ENCODE peak calls at places on chromosome 16, in six cellular contexts. D is upper lobe of right lung, M is kidney epithelial cell, N is cardiac muscle cell, B is astrocyte of the cerebellum, F is IMR-90. X is an unnamed sample.

GRCh38 chr16:88365244-88365865 is 17.4 kb upstream of the ZNF469 start:
- DNase-seq in N (no peak), B (no peak), F (no peak), D (no peak), M (no peak), X (no peak)

GRCh38 chr16:81448154-81449131 is 3.8 kb downstream of the CMIP start:
- DNase-seq in F (no peak), M (no peak), D (no peak), B (no peak), N (peak), X (no peak)

GRCh38 chr16:48574766-48575165 is 35.2 kb downstream of the N4BP1 start:
- DNase-seq in F (no peak), N (no peak), M (no peak), D (no peak), B (no peak), X (no peak)

GRCh38 chr16:11342021-11342855 is 3.0 kb upstream of the RMI2 start:
- DNase-seq in M (no peak), F (no peak), N (no peak), B (no peak), D (no peak), X (no peak)

GRCh38 chr16:9481749-9482148 is 390.3 kb downstream of the HAPSTR1 start:
- DNase-seq in B (no peak), D (no peak), N (no peak), M (no peak), F (no peak), X (no peak)

GRCh38 chr16:4246777-4247476 is 5.0 kb upstream of the SRL start:
- DNase-seq in F (no peak), D (no peak), B (no peak), N (no peak), M (no peak), X (no peak)

GRCh38 chr16:82699711-82700495 is 73.1 kb downstream of the CDH13 start:
- DNase-seq in M (peak), D (no peak), F (peak), B (peak), N (no peak), X (peak)

GRCh38 chr16:5206331-5206990 is 108.9 kb upstream of the EEF2KMT start:
- DNase-seq in M (no peak), D (no peak), N (no peak), B (no peak), F (no peak), X (no peak)

GRCh38 chr16:53712065-53712464 is 8.1 kb downstream of the FTO start:
- DNase-seq in D (no peak), F (no peak), B (no peak), N (no peak), M (no peak), X (no peak)

GRCh38 chr16:79008869-79009179 is 591.7 kb downstream of the MAF start:
- DNase-seq in F (no peak), M (no peak), B (no peak), N (no peak), D (no peak), X (no peak)

GRCh38 chr16:1194665-1195392 is 30.2 kb downstream of the TPSG1 start:
- DNase-seq in M (no peak), F (no peak), D (no peak), N (peak), B (no peak), X (no peak)

GRCh38 chr16:73113326-73113720 is 65.4 kb upstream of the ZFHX3 start:
- DNase-seq in B (no peak), M (no peak), N (no peak), D (no peak), F (peak), X (no peak)

GRCh38 chr16:49856741-49857330 is 924 bp upstream of the ZNF423 start:
- DNase-seq in B (peak), N (peak), D (peak), M (no peak), F (peak), X (peak)

GRCh38 chr16:49986351-49987124 is 38.5 kb upstream of the CNEP1R1 start:
- DNase-seq in F (peak), B (peak), M (no peak), N (no peak), D (no peak), X (no peak)

GRCh38 chr16:65409505-65409904 is 287.6 kb upstream of the CDH11 start:
- DNase-seq in N (no peak), B (no peak), F (peak), D (no peak), M (peak), X (peak)

DNA sequence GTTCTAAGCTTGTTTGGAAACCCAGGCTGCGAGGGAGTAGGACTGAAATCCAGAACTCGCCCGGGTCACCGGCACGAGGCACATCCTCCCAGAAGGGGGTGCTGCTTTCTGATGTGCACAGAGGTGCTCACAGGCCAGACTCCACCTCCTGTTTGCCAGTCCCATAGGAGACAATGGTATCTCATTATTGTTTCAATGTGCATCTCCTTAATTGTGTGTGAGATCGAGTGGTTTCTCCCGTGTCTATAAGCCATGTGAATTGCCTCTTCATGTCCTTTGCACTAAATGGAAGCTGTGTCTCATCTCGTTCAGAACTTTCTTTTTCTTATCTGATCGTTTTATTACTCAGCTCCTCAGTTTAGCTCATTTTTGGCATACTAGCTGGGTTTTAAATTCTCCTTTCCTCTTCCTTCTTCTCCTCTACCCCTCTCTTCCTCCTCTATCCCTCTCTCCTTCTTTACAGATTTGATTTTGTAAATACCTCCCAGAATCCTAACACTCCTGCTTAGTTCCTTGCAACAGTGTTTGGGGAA is 32.1 kb upstream of the PRKCB start:
- DNase-seq in M (no peak), D (peak), B (no peak), N (peak), F (peak), X (peak)
- TF ChIP-seq CTCF in M (peak), D (peak), B (peak), N (peak), F (peak), X (peak)

GRCh38 chr16:27698266-27698665 is 148.3 kb downstream of the KATNIP start:
- DNase-seq in F (no peak), M (no peak), N (peak), D (peak), B (no peak), X (no peak)
- TF ChIP-seq CTCF in F (no peak), M (peak), N (peak), D (peak), B (peak), X (peak)

GRCh38 chr16:62225675-62226074 is 189.4 kb upstream of the CDH8 start:
- DNase-seq in M (peak), F (no peak), B (peak), D (peak), N (peak), X (no peak)
- TF ChIP-seq CTCF in M (peak), F (no peak), B (peak), D (peak), N (no peak), X (peak)

GRCh38 chr16:56868175-56868574 is 3.2 kb downstream of the SLC12A3 start:
- DNase-seq in B (no peak), D (no peak), F (no peak), M (no peak), N (no peak), X (no peak)

GRCh38 chr16:56872863-56873391 is 7.9 kb downstream of the SLC12A3 start:
- DNase-seq in F (no peak), N (no peak), B (no peak), M (no peak), D (no peak), X (no peak)

GRCh38 chr16:56870271-56870888 is 5.4 kb downstream of the SLC12A3 start:
- DNase-seq in N (no peak), D (no peak), B (no peak), M (no peak), F (no peak), X (no peak)

GRCh38 chr16:56869513-56870270 is 4.7 kb downstream of the SLC12A3 start:
- DNase-seq in N (no peak), D (no peak), M (no peak), B (no peak), F (no peak), X (peak)

GRCh38 chr16:56871172-56871593 is 6.2 kb downstream of the SLC12A3 start:
- DNase-seq in B (no peak), D (no peak), N (no peak), M (no peak), F (peak), X (peak)
- TF ChIP-seq CTCF in B (no peak), D (no peak), N (no peak), M (no peak), F (peak), X (peak)

DNA sequence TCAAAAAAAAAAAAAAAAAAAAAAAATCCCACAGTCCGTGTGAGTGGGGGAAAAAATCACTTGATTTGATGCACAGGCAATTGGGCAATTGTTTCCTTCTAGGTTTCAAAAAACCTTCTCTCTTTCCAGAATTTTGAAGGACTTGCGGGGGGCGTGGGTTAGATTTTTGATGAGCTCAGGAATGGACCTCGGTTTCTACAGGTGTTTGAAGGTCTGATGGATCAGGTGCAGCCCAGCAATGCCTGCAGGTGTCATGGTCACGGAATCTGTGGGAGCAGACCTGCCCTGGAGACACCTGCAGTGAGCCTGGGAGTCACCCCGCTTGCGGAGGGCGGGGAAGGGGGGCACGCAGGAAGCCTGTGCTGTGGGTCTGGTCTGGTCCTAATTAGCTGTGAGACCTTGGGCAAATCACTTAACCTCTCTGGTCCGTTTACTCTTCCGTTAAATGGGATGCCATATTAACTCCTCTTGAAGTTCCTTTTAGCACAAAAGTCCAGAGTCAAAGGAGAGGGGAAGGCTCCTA is 174.2 kb downstream of the IRF8 start:
- DNase-seq in B (no peak), N (no peak), D (peak), M (no peak), F (no peak), X (no peak)
- TF ChIP-seq CTCF in B (no peak), N (no peak), D (no peak), M (no peak), F (no peak), X (peak)

DNA sequence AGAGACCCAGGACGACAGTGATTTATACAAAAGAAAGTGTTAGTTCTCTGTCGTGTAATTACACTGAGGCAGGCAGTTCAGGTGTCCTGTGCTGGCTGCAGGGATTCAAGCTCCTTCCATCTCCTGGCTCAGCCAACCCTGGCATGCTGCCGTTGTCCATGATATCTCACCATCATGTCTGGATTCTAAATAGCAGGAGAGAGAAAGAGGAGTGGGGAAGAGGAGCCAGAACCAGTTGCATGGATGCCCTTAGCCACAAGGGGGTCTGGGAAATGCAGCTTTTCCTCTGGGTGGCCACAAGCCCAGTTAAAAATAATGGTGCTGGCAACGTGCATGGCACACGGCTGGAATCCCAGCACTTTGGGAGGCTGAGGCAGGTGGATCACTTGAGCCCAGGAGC is 9.7 kb downstream of the C16orf54 start:
- DNase-seq in M (no peak), B (no peak), D (peak), F (no peak), N (no peak), X (no peak)
- TF ChIP-seq CTCF in M (no peak), B (peak), D (no peak), F (peak), N (peak), X (peak)

X was measured in HFFc6.